ENCODE peak calls at places on chromosomes 2 and 18, in ten cellular contexts. N, S, Q, P, J, F, U, M, H and R are unnamed samples.

GRCh38 chr18:76544511-76545350 is 49.7 kb upstream of the ZNF516 start:
- DNase-seq in S (no peak), P (no peak), Q (no peak), H (no peak), F (no peak), U (no peak), J (no peak), N (no peak), M (no peak), R (no peak)

GRCh38 chr18:35949903-35950627 is 22.4 kb upstream of the RMP24 start:
- DNase-seq in N (peak; percentile 79), H (peak; percentile 56), S (peak; percentile 96), J (peak; percentile 55), F (peak; percentile 52), Q (no peak), U (peak; percentile 42), M (peak; percentile 86), P (peak; percentile 40), R (no peak)

GRCh38 chr18:9096013-9096383 is 6.5 kb upstream of the NDUFV2 start:
- DNase-seq in M (no peak), N (no peak), J (no peak), Q (no peak), H (no peak), P (no peak), S (no peak), U (no peak), F (no peak), R (no peak)

GRCh38 chr2:47251404-47251675 is 96.2 kb upstream of the STPG4 start:
- DNase-seq in F (no peak), H (no peak), N (no peak), U (no peak), P (no peak), J (no peak), S (no peak), Q (no peak), M (no peak), R (no peak)

GRCh38 chr2:241114836-241115235 is 12.7 kb upstream of the MTERF4 start:
- DNase-seq in P (no peak), U (no peak), M (no peak), J (no peak), F (no peak), S (no peak), H (no peak), N (no peak), Q (no peak), R (no peak)

GRCh38 chr2:237440819-237441281 is 26.9 kb upstream of the COL6A3 start:
- DNase-seq in S (no peak), U (no peak), H (no peak), F (no peak), J (no peak), N (no peak), P (peak; percentile 47), M (no peak), Q (no peak), R (no peak)

GRCh38 chr2:120376101-120376500 is 30.2 kb downstream of the INHBB start:
- DNase-seq in H (no peak), N (no peak), U (no peak), Q (no peak), F (no peak), J (no peak), M (no peak), S (no peak), P (no peak), R (no peak)

GRCh38 chr18:45637546-45638327 is 22.5 kb downstream of the SLC14A2 start:
- DNase-seq in N (no peak), P (no peak), M (no peak), H (no peak), S (no peak), J (no peak), U (no peak), Q (no peak), F (no peak), R (no peak)

GRCh38 chr2:189412330-189412953 is 28.8 kb upstream of the WDR75 start:
- DNase-seq in F (no peak), H (peak; percentile 39), Q (peak; percentile 24), U (peak; percentile 21), J (no peak), P (no peak), S (peak; percentile 47), M (no peak), N (peak; percentile 32), R (no peak)

GRCh38 chr2:147560810-147561521 is 283.9 kb upstream of the ACVR2A start:
- DNase-seq in N (no peak), F (no peak), Q (no peak), J (no peak), P (no peak), S (no peak), M (no peak), H (no peak), U (no peak), R (no peak)

GRCh38 chr2:159094173-159094737 is 125.8 kb downstream of the TANC1 start:
- DNase-seq in H (no peak), N (no peak), F (peak; percentile 60), P (no peak), U (peak; percentile 66), M (no peak), S (no peak), J (no peak), Q (no peak), R (no peak)

GRCh38 chr18:26453370-26454030 is 94.9 kb downstream of the KCTD1 start:
- DNase-seq in F (no peak), N (peak; percentile 43), J (no peak), H (no peak), M (no peak), Q (no peak), P (no peak), U (no peak), S (no peak), R (no peak)
- TF ChIP-seq POLR2AphosphoS5 in F (no peak), N (no peak), J (no peak), H (no peak), M (no peak), Q (no peak), P (no peak), U (no peak), S (no peak), R (no peak)

DNA sequence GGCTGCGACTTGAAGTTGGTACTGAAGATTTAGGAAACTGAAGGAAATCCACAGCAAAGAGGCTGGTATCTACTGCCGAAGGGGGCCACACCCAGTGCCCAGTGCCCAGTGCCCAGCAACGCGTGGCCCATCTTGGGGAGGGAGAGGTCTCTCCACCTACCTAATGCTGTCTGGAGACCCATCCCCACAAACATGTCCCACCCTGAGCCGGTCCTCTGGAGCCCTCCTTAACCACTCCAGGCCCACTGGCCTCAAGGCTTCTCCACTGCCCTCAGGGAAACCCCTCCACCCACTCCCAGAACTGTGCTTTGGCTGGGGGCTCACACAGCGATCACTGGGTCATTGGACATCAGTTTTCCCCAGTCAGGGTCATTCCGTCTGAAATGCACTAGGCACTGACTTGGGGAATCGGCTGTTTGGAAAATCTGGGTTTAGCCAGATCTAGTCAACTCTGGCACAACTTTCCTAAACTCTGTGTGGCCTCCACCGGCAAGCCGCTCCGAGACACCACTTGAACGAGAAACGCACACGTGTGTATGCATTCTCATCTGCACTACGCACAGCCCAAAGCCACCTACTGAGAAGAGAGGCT is 20.1 kb downstream of the GPR55 start:
- DNase-seq in H (no peak), S (no peak), F (no peak), Q (no peak), U (peak; percentile 5), P (no peak), M (peak; percentile 62), N (no peak), J (peak; percentile 18), R (no peak)
- TF ChIP-seq POLR2AphosphoS5 in H (no peak), S (no peak), F (no peak), Q (no peak), U (no peak), P (peak; percentile 27), M (no peak), N (no peak), J (no peak), R (no peak)

GRCh38 chr2:118186858-118187254 is 98.6 kb downstream of the INSIG2 start:
- DNase-seq in S (no peak), Q (no peak), P (no peak), H (no peak), U (no peak), M (no peak), J (no peak), N (no peak), F (no peak), R (no peak)

GRCh38 chr2:118185210-118186109 is 97.2 kb downstream of the INSIG2 start:
- DNase-seq in H (no peak), M (peak; percentile 92), F (peak; percentile 43), N (peak; percentile 66), J (peak; percentile 63), U (peak; percentile 58), Q (no peak), S (peak; percentile 69), P (peak; percentile 48), R (no peak)

GRCh38 chr2:118190365-118190916 is 102.2 kb downstream of the INSIG2 start:
- DNase-seq in P (no peak), M (no peak), J (no peak), H (peak; percentile 30), Q (no peak), F (no peak), N (no peak), U (no peak), S (no peak), R (no peak)

GRCh38 chr2:118186110-118186857 is 98.0 kb downstream of the INSIG2 start:
- DNase-seq in U (peak; percentile 88), S (peak; percentile 93), Q (peak; percentile 63), F (peak; percentile 81), N (peak; percentile 94), H (no peak), J (peak; percentile 88), P (peak; percentile 79), M (peak; percentile 95), R (peak; percentile 41)
- TF ChIP-seq POLR2AphosphoS5 in U (peak; percentile 58), S (peak; percentile 76), Q (peak; percentile 91), F (peak; percentile 82), N (no peak), H (no peak), J (peak; percentile 9), P (no peak), M (peak; percentile 91), R (peak; percentile 67)

GRCh38 chr2:9952856-9953503 is 1.5 kb downstream of the GRHL1 start:
- DNase-seq in F (no peak), U (no peak), P (no peak), H (no peak), N (no peak), J (no peak), S (no peak), M (no peak), Q (no peak), R (no peak)

GRCh38 chr2:9951272-9951521 is 296 bp upstream of the GRHL1 start:
- DNase-seq in M (no peak), P (no peak), F (no peak), Q (no peak), N (no peak), S (no peak), J (no peak), U (no peak), H (no peak), R (no peak)

GRCh38 chr2:9950521-9951271 is 797 bp upstream of the GRHL1 start:
- DNase-seq in S (peak; percentile 60), P (peak; percentile 63), Q (no peak), M (peak; percentile 91), F (no peak), J (peak; percentile 51), H (no peak), U (peak; percentile 50), N (no peak), R (no peak)

GRCh38 chr2:9952286-9952737 is 819 bp downstream of the GRHL1 start:
- DNase-seq in N (no peak), U (no peak), J (no peak), P (no peak), M (no peak), S (peak; percentile 47), Q (no peak), F (no peak), H (no peak), R (no peak)

GRCh38 chr2:9951522-9952285 is at the start of gene GRHL1:
- DNase-seq in S (peak; percentile 95), F (peak; percentile 93), Q (peak; percentile 74), U (peak; percentile 94), N (peak; percentile 100), J (peak; percentile 95), P (peak; percentile 99), M (peak; percentile 98), H (peak; percentile 85), R (peak; percentile 24)
- TF ChIP-seq POLR2AphosphoS5 in S (peak; percentile 39), F (peak; percentile 55), Q (peak; percentile 64), U (peak; percentile 13), N (no peak), J (no peak), P (no peak), M (peak; percentile 28), H (no peak), R (no peak)